ENCODE peak calls at places on chromosomes 11 and 22, in four cellular contexts. P is tibial artery, X is fibroblast of lung, L is heart right ventricle. O is an unnamed sample.

GRCh38 chr22:25598609-25599008 is 34.1 kb downstream of the GRK3 start:
- DNase-seq in L (no peak), X (no peak), P (no peak), O (no peak)

GRCh38 chr11:84853841-84854497 is 773.2 kb downstream of the DLG2 start:
- DNase-seq in X (peak; percentile 9), L (no peak), P (no peak), O (no peak)

GRCh38 chr11:129999407-129999806 is 3.2 kb downstream of the PRDM10 start:
- DNase-seq in L (no peak), P (no peak), X (no peak), O (no peak)

GRCh38 chr11:114909866-114910265 is 231.5 kb downstream of the NXPE2 start:
- DNase-seq in X (no peak), L (no peak), P (no peak), O (no peak)

GRCh38 chr22:32309585-32310251 is 47.9 kb upstream of the RFPL3 start:
- DNase-seq in X (no peak), P (no peak), L (no peak), O (no peak)

GRCh38 chr11:6926208-6927029 is at the start of gene ZNF215:
- DNase-seq in L (peak; percentile 72), P (peak; percentile 76), X (peak; percentile 90), O (peak; percentile 87)

GRCh38 chr22:20957691-20958440 is 9.2 kb upstream of the AIFM3 start:
- DNase-seq in L (no peak), P (no peak), X (peak; percentile 8), O (no peak)

GRCh38 chr11:66882540-66882939 is 25.7 kb downstream of the LRFN4 start:
- DNase-seq in P (no peak), L (no peak), X (peak; percentile 24), O (no peak)

GRCh38 chr11:115477410-115477809 is 26.8 kb downstream of the CADM1 start:
- DNase-seq in X (no peak), L (no peak), P (no peak), O (no peak)

GRCh38 chr11:22082788-22083187 is 110.1 kb upstream of the ANO5 start:
- DNase-seq in P (no peak), L (no peak), X (no peak), O (no peak)

GRCh38 chr11:440065-441042 is 1.5 kb downstream of the ANO9 start:
- DNase-seq in P (no peak), X (no peak), L (no peak), O (no peak)

GRCh38 chr11:27972432-27973170 is 135.4 kb downstream of the KIF18A start:
- DNase-seq in X (peak; percentile 50), L (no peak), P (no peak), O (no peak)

GRCh38 chr11:85236211-85236610 is 390.9 kb downstream of the DLG2 start:
- DNase-seq in X (no peak), L (no peak), P (no peak), O (no peak)

GRCh38 chr11:129143335-129143734 is 48.8 kb downstream of the ARHGAP32 start:
- DNase-seq in P (peak; percentile 83), L (peak; percentile 26), X (peak; percentile 100), O (peak; percentile 97)

GRCh38 chr11:17734986-17735822 is 623 bp downstream of the KCNC1 start:
- DNase-seq in L (peak; percentile 56), P (peak; percentile 72), X (peak; percentile 79), O (no peak)

GRCh38 chr11:77126861-77127673 is 979 bp upstream of the MYO7A start:
- DNase-seq in P (no peak), X (no peak), L (peak; percentile 35), O (no peak)

GRCh38 chr11:43644626-43645299 is 35.8 kb upstream of the HSD17B12 start:
- DNase-seq in P (no peak), X (peak; percentile 2), L (no peak), O (no peak)

GRCh38 chr11:68963779-68964178 is 17.0 kb downstream of the MRGPRD start:
- DNase-seq in P (peak; percentile 31), X (no peak), L (no peak), O (no peak)

GRCh38 chr11:134238956-134239355 is 14.2 kb downstream of the THYN1 start:
- DNase-seq in P (no peak), L (no peak), X (no peak), O (no peak)

GRCh38 chr11:134235399-134235798 is 10.9 kb downstream of the VPS26B start:
- DNase-seq in X (no peak), P (no peak), L (no peak), O (no peak)

GRCh38 chr11:134233729-134234179 is 9.3 kb downstream of the VPS26B start:
- DNase-seq in P (no peak), X (no peak), L (no peak), O (no peak)

GRCh38 chr11:134237557-134237922 is 13.1 kb downstream of the VPS26B start:
- DNase-seq in L (no peak), P (no peak), X (no peak), O (no peak)

DNA sequence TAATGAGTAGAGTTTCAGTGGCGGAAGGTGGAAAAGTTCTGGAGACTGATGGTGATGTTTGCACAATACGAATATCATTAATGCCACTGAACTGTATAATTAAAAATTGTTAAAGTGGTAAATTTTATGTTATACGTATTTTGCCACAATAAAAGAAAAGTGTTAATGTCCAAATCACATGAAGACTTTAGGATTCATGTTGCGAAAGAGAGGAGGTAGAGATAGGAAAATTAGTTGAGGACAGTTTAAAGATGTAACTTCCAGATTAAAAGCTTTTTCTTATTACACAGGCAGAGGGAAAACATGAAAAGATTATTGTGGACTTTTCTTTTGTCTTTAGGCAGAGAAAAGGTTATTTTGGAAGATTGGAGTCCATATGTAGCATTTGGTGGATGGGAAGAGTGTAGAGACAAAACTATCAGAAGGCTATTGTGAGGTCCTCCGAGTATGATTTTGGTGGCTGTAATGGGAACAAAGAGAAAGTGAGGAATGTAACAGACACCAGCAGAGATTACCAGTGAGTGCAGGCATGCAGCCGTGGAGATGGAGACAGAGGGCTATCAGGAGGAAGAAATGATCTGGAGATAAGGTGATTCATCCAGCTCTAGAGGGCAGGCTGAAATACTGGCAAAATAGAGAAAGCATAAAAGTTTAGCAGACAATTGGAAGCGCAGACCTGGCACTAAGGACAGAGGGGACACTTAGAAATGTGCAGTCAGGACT is 12.5 kb downstream of the VPS26B start:
- DNase-seq in L (no peak), P (no peak), X (no peak), O (no peak)
- H3K36me3 ChIP-seq in L (peaks cover 25% of the 10 kb centered on the region), P (peaks cover 28% of the 10 kb centered on the region), X (peaks cover 3% of the 10 kb centered on the region), O (peaks cover 39% of the 10 kb centered on the region)

GRCh38 chr11:57972013-57972367 is 51.7 kb upstream of the OR9Q1 start:
- DNase-seq in L (no peak), P (no peak), X (peak; percentile 28), O (no peak)

GRCh38 chr11:57974132-57974531 is 49.5 kb upstream of the OR9Q1 start:
- DNase-seq in L (no peak), X (no peak), P (no peak), O (no peak)

GRCh38 chr11:57971272-57972012 is 52.2 kb upstream of the OR9Q1 start:
- DNase-seq in X (no peak), P (no peak), L (no peak), O (no peak)

GRCh38 chr11:57977709-57978108 is 46.0 kb upstream of the OR9Q1 start:
- DNase-seq in X (no peak), L (no peak), P (no peak), O (no peak)

DNA sequence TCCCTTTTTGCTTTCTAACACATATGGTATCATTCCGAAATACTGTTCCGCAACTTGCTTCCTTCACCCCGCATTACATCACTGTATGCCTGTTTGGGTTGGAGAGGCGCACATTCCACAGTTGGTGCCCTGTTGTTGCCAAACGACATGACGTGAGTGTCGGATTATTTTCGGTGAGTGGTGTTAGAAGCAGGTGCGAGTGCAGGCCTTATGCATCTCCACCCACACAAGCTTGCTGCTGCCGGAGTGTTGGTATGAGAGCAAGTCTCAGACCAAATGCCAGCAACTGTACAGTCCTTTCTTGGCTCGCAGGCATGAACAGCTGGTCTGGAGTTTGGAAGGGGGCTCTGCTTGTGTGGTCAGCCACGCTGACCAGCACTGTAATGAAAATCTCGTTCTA is 48.9 kb upstream of the OR9Q1 start:
- DNase-seq in L (no peak), X (peak; percentile 94), P (no peak), O (no peak)
- H3K27ac ChIP-seq in L (no peak overlapping the region), X (no peak overlapping the region), P (no peak overlapping the region), O (no peak overlapping the region)

DNA sequence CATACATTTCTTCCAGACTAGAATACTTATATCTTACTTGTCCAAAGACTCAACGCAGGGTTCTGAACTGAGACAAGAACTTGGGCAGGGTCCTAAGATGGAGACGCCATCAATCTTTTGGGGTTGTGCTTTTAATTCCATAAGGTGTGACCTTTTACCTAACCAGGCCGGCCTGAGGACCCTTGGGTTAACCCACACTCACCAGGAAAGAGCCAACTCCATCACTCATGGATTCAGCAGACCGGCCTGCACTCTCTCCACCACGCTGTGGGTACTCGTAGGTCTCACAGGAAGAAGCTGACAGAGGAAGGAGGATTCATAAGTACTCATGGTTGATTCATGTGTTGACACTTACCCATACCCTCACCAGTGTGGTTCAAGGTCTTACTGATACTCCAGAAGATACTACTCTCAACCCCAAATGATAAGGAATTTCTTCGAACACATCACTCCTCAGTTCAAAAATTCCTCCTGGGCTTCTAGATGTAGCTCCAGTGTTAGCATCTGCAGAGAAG is 36.2 kb downstream of the USP35 start:
- DNase-seq in L (no peak), X (no peak), P (no peak), O (peak; percentile 43)
- H3K36me3 ChIP-seq in L (peaks cover 30% of the 10 kb centered on the region), X (peaks cover 8% of the 10 kb centered on the region), P (peaks cover 51% of the 10 kb centered on the region), O (peaks cover 59% of the 10 kb centered on the region)

GRCh38 chr11:12109591-12110196 is 696 bp upstream of the MICAL2 start:
- DNase-seq in X (no peak), L (no peak), P (no peak), O (no peak)
- H3K27ac ChIP-seq in X (peak overlapping the region; percentile 71), L (peak overlapping the region; percentile 89), P (peak overlapping the region; percentile 99), O (peak overlapping the region; percentile 89)

DNA sequence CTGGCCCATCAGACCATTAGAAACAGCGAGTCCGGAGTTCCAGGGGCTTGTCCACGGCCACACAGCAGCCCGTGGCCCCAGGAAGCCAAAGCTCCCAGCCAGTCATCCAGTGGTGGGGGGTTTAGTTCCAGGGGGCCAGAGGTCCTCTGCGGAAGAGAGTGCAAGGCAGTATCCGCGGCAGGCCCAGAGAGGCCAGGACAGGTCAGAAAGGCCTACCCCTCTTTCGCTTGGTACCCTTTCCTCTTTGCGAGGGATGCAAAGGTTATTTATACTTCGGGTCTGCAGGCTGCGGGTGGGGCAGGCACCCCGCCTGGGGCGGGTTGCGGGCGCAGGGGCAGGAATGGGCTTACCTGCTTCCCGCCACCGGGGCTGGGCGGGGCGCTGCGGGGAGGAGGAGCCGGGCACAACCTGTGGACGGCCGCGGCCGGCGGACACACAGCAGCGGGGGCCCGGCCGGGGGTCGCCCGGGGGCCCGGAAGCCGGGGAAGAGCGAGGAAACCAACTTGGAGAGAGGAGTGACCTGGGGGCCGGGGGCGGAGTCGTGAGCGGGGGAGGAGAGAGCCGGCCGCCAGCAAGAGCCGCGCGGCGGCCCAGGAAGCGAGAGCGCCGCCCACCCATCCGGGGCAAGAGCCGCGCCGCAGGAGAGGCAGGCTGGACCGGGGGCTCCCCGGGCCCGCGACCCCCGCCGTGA is at the start of gene SH3BP1:
- DNase-seq in X (peak; percentile 21), L (peak; percentile 53), P (peak; percentile 70), O (no peak)
- H3K36me3 ChIP-seq in X (peaks cover 4% of the 10 kb centered on the region), L (no peaks in the 10 kb centered on the region), P (no peaks in the 10 kb centered on the region), O (no peaks in the 10 kb centered on the region)

O was measured in right atrium auricular region.